ENCODE peak calls at places on chromosomes 1 and 21, in ten cellular contexts. C is H9, Q is tibial artery, G is HAP-1, S is neuronal stem cell, Z is sigmoid colon, O is body of pancreas, I is cardiac muscle cell, P is right cardiac atrium, K is aorta. B is an unnamed sample.

GRCh38 chr1:112515311-112516009 is 6.7 kb downstream of the WNT2B start:
- DNase-seq in G (no peak), S (peak; percentile 95), Z (no peak), O (no peak), K (no peak), I (peak; percentile 76), Q (no peak), C (peak; percentile 43), P (no peak), B (no peak)

GRCh38 chr1:157025321-157025720 is 20.2 kb downstream of the ARHGEF11 start:
- DNase-seq in Z (no peak), G (no peak), C (no peak), S (no peak), P (no peak), K (no peak), O (no peak), I (no peak), Q (no peak), B (no peak)

GRCh38 chr21:33452362-33452761 is 27.4 kb downstream of the TMEM50B start:
- DNase-seq in K (no peak), S (no peak), Z (no peak), Q (no peak), I (no peak), G (no peak), P (no peak), C (no peak), O (no peak), B (no peak)

GRCh38 chr1:148372731-148373130 is 110.4 kb downstream of the PPIAL4G start:
- DNase-seq in S (no peak), P (no peak), I (no peak), G (no peak), C (no peak), Z (no peak), O (no peak), Q (no peak), K (no peak), B (peak; percentile 30)

GRCh38 chr1:32886012-32886827 is at the start of gene HPCA:
- DNase-seq in O (peak; percentile 63), I (peak; percentile 72), C (peak; percentile 84), Z (no peak), K (peak; percentile 68), Q (no peak), G (peak; percentile 89), P (peak; percentile 86), S (peak; percentile 88), B (no peak)

GRCh38 chr1:150536836-150537731 is 12.1 kb upstream of the ADAMTSL4 start:
- DNase-seq in P (no peak), Z (no peak), Q (no peak), C (no peak), G (no peak), O (no peak), K (peak; percentile 27), S (no peak), I (no peak), B (no peak)

GRCh38 chr1:112783059-112783458 is 67.9 kb upstream of the PPM1J start:
- DNase-seq in Z (no peak), K (no peak), O (no peak), G (no peak), S (no peak), P (no peak), C (no peak), I (no peak), Q (no peak), B (no peak)

GRCh38 chr21:19440792-19441494 is 1037.4 kb upstream of the TMPRSS15 start:
- DNase-seq in Q (no peak), I (no peak), K (no peak), Z (no peak), C (no peak), P (no peak), O (no peak), G (no peak), S (no peak), B (no peak)

GRCh38 chr1:119373465-119373864 is 4.9 kb downstream of the HAO2 start:
- DNase-seq in P (no peak), I (peak; percentile 30), O (no peak), Q (no peak), G (no peak), C (no peak), Z (no peak), S (no peak), K (no peak), B (no peak)

GRCh38 chr1:22832414-22832786 is 121.8 kb downstream of the EPHB2 start:
- DNase-seq in I (no peak), Z (no peak), K (no peak), O (no peak), C (no peak), Q (no peak), G (no peak), S (no peak), P (no peak), B (no peak)

DNA sequence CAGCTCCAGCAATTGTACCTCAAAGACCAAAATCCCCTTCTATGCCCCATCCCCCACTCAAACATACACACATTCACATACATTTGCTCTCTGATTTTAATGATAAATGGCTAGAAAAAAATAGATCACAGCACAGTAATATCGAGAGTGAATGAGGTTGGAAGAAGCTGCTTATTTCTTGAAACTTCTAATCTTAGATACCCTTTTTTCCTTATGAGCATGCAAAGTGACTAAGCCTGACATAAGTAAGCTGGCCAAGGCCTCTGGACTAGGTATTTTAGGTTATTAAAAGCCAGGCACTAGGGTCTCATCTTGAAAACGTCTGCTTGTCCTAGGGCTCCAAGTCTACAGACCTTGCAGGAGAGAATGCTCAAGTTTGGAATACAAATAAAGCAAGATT is 133.6 kb downstream of the TGFBR3 start:
- DNase-seq in G (no peak), K (no peak), Z (no peak), Q (no peak), O (no peak), S (no peak), I (no peak), C (no peak), P (no peak), B (no peak)
- H3K4me1 ChIP-seq in G (no peaks in the 10 kb centered on the region), K (no peaks in the 10 kb centered on the region), Z (peaks cover 83% of the 10 kb centered on the region), Q (peaks cover 20% of the 10 kb centered on the region), O (peaks cover 28% of the 10 kb centered on the region), S (peaks cover 12% of the 10 kb centered on the region), I (no peaks in the 10 kb centered on the region), C (no peaks in the 10 kb centered on the region), P (peaks cover 11% of the 10 kb centered on the region), B (peaks cover 6% of the 10 kb centered on the region)

DNA sequence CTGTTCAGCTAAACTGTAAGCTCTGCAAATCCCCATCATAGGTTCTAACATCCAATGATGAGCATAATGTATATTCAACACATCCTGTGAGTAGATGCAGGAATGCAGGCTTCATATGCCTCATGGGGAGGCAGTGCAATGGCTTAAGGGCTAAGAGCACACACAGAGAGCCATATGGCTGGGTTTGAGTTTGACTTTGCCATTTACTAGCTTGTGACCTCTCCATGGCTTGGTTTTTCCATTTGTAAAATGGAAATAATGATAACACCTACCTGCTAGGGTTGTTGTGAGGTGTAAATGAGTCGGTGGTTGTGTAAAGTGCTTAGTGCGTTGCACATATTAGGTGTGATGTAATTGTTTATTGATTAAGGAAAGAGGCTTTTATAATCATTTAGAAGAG is 13.4 kb downstream of the RCSD1 start:
- DNase-seq in Z (no peak), Q (no peak), C (no peak), G (no peak), O (no peak), S (no peak), I (no peak), P (no peak), K (no peak), B (no peak)
- H3K4me1 ChIP-seq in Z (peaks cover 23% of the 10 kb centered on the region), Q (no peaks in the 10 kb centered on the region), C (no peaks in the 10 kb centered on the region), G (no peaks in the 10 kb centered on the region), O (no peaks in the 10 kb centered on the region), S (no peaks in the 10 kb centered on the region), I (peaks cover 6% of the 10 kb centered on the region), P (peaks cover 8% of the 10 kb centered on the region), K (no peaks in the 10 kb centered on the region), B (no peaks in the 10 kb centered on the region)

GRCh38 chr1:246579818-246580217 is 13.6 kb downstream of the CNST start:
- DNase-seq in S (no peak), O (no peak), Z (no peak), G (no peak), I (peak; percentile 63), K (no peak), Q (no peak), C (no peak), P (no peak), B (no peak)

GRCh38 chr1:246577082-246577719 is 10.9 kb downstream of the CNST start:
- DNase-seq in Q (no peak), S (no peak), C (no peak), K (no peak), O (no peak), Z (no peak), G (no peak), I (no peak), P (no peak), B (no peak)

GRCh38 chr1:246576709-246577032 is 10.4 kb downstream of the CNST start:
- DNase-seq in K (no peak), C (no peak), G (no peak), O (no peak), Z (no peak), I (no peak), S (no peak), P (no peak), Q (no peak), B (no peak)

GRCh38 chr1:246580497-246581047 is 14.3 kb downstream of the CNST start:
- DNase-seq in C (no peak), K (no peak), P (no peak), S (no peak), I (no peak), Q (no peak), O (no peak), G (no peak), Z (no peak), B (no peak)

DNA sequence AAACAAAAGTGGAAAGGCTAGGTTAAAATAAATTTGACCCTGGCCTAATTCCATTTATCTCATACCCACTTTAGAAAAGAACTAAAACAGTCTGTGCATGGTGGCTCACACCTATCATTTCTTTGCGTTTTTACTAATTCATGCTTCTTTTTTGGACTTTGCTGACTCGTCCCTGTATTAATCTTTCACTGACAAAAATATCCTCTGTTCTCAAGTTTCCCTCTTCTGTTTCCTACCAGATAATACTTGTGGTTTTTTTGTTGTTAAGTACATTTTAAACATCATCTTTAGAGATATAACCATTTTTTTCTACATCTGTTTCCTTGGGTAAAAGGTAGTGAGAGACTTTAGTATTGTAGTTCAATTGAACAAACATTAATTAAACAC is 11.5 kb downstream of the CNST start:
- DNase-seq in C (no peak), S (no peak), K (no peak), O (no peak), G (no peak), P (no peak), Q (no peak), I (no peak), Z (no peak), B (no peak)
- H3K4me1 ChIP-seq in C (no peaks in the 10 kb centered on the region), S (peaks cover 2% of the 10 kb centered on the region), K (no peaks in the 10 kb centered on the region), O (peaks cover 22% of the 10 kb centered on the region), G (peaks cover under 1% of the 10 kb centered on the region), P (peaks cover 10% of the 10 kb centered on the region), Q (peaks cover 24% of the 10 kb centered on the region), I (peaks cover 34% of the 10 kb centered on the region), Z (peaks cover 61% of the 10 kb centered on the region), B (no peaks in the 10 kb centered on the region)

GRCh38 chr1:104801344-104801743 is 1051.6 kb downstream of the AMY1C start:
- DNase-seq in S (no peak), Z (no peak), C (no peak), I (no peak), K (no peak), P (no peak), O (no peak), G (no peak), Q (no peak), B (no peak)

DNA sequence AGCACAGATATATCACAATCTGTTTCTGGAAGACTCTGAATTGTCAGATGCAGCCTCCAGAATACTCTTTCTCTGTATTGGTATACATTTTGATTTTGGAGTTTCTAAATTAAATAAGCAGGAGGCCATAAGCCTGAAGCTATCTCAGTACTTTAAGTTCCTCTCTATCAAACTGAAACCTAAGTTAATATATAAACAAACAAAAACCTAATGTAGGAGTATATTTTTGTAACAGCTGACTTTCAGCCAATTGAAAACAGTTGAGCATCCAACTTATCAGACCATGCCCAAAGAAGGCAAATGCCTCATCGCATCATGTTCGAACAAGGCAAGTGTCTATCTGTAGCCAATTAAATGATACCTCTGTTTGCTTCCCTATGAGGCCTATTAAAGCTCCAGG is 1054.4 kb downstream of the AMY1C start:
- DNase-seq in S (no peak), C (no peak), G (no peak), Q (no peak), O (no peak), Z (no peak), P (no peak), I (no peak), K (no peak), B (no peak)
- H3K4me1 ChIP-seq in S (no peaks in the 10 kb centered on the region), C (no peaks in the 10 kb centered on the region), G (no peaks in the 10 kb centered on the region), Q (no peaks in the 10 kb centered on the region), O (no peaks in the 10 kb centered on the region), Z (no peaks in the 10 kb centered on the region), P (no peaks in the 10 kb centered on the region), I (no peaks in the 10 kb centered on the region), K (no peaks in the 10 kb centered on the region), B (no peaks in the 10 kb centered on the region)